ENCODE peak calls at places on chromosomes 16 and 17, in four cellular contexts. L, V, P and E are unnamed samples.

GRCh38 chr17:58786586-58787295 is 31.1 kb downstream of the PPM1E start:
- DNase-seq in V (no peak), P (peak; percentile 87), L (peak; percentile 26), E (no peak)

GRCh38 chr16:86389566-86390328 is 120.6 kb upstream of the FOXF1 start:
- DNase-seq in L (no peak), P (no peak), V (no peak), E (no peak)

GRCh38 chr16:5444181-5444580 is 346.6 kb upstream of the EEF2KMT start:
- DNase-seq in V (no peak), P (no peak), L (no peak), E (no peak)

GRCh38 chr16:4377573-4378146 is 6.0 kb downstream of the VASN start:
- DNase-seq in P (no peak), L (no peak), V (no peak), E (no peak)

GRCh38 chr17:17757391-17757791 is 76.1 kb downstream of the RAI1 start:
- DNase-seq in P (no peak), L (no peak), V (no peak), E (no peak)

GRCh38 chr17:73533127-73533526 is 111.1 kb downstream of the SDK2 start:
- DNase-seq in V (no peak), P (no peak), L (no peak), E (no peak)

GRCh38 chr17:180380-181212 is 854 bp downstream of the DOC2B start:
- DNase-seq in L (no peak), P (no peak), V (no peak), E (no peak)

GRCh38 chr16:50360779-50361178 is 8.0 kb downstream of the BRD7 start:
- DNase-seq in P (no peak), V (no peak), L (no peak), E (no peak)

GRCh38 chr17:66842959-66843358 is 8.0 kb downstream of the CACNG5 start:
- DNase-seq in V (no peak), P (no peak), L (no peak), E (no peak)

GRCh38 chr17:64739316-64740058 is 77.4 kb upstream of the SMURF2 start:
- DNase-seq in L (no peak), P (peak; percentile 84), V (no peak), E (no peak)

GRCh38 chr17:51189628-51190027 is 23.4 kb downstream of the NME2 start:
- DNase-seq in L (no peak), V (no peak), P (peak; percentile 29), E (no peak)

GRCh38 chr16:1812732-1813163 is 13.9 kb downstream of the HAGH start:
- DNase-seq in V (peak; percentile 79), P (peak; percentile 85), L (peak; percentile 80), E (no peak)

GRCh38 chr17:29358421-29358820 is 31.7 kb upstream of the TAOK1 start:
- DNase-seq in V (no peak), L (no peak), P (no peak), E (no peak)

GRCh38 chr16:27636453-27637200 is 86.7 kb downstream of the KATNIP start:
- DNase-seq in L (no peak), V (no peak), P (no peak), E (no peak)

GRCh38 chr16:7016986-7017385 is 315.7 kb upstream of the RBFOX1 start:
- DNase-seq in L (no peak), V (no peak), P (no peak), E (no peak)

GRCh38 chr17:43691317-43691693 is 29.6 kb upstream of the MEOX1 start:
- DNase-seq in L (no peak), P (no peak), V (no peak), E (no peak)

GRCh38 chr17:71071837-71072236 is 902.5 kb downstream of the KCNJ2 start:
- DNase-seq in L (peak; percentile 92), V (no peak), P (peak; percentile 99), E (no peak)

GRCh38 chr17:44496815-44497214 is 6.4 kb downstream of the GPATCH8 start:
- DNase-seq in L (no peak), P (no peak), V (no peak), E (no peak)

GRCh38 chr17:48484850-48485249 is 46.0 kb downstream of the HOXB1 start:
- DNase-seq in L (peak; percentile 45), V (no peak), P (peak; percentile 77), E (no peak)

GRCh38 chr16:38941-39892 is 14.2 kb downstream of the POLR3K start:
- DNase-seq in L (no peak), P (no peak), V (no peak), E (peak; percentile 79)

GRCh38 chr16:50371936-50372595 is 3.3 kb upstream of the BRD7 start:
- DNase-seq in V (peak; percentile 13), P (no peak), L (no peak), E (no peak)

GRCh38 chr17:82838386-82839063 is 1.3 kb downstream of the ZNF750 start:
- DNase-seq in L (no peak), P (peak; percentile 17), V (no peak), E (no peak)

GRCh38 chr17:82837586-82838320 is 2.1 kb downstream of the ZNF750 start:
- DNase-seq in V (no peak), L (no peak), P (no peak), E (no peak)

GRCh38 chr17:82835122-82835521 is 4.7 kb downstream of the ZNF750 start:
- DNase-seq in P (no peak), L (no peak), V (no peak), E (no peak)

GRCh38 chr17:82835766-82836512 is 3.9 kb downstream of the ZNF750 start:
- DNase-seq in V (no peak), L (no peak), P (no peak), E (no peak)

GRCh38 chr17:82836823-82837357 is 2.9 kb downstream of the ZNF750 start:
- DNase-seq in L (no peak), P (no peak), V (no peak), E (no peak)
- TF ChIP-seq ELK1 in L (no peak), P (no peak), V (no peak), E (no peak)

GRCh38 chr17:56230660-56231059 is 77.4 kb downstream of the ANKFN1 start:
- DNase-seq in P (no peak), L (no peak), V (no peak), E (no peak)

GRCh38 chr17:56231693-56232092 is 78.4 kb downstream of the ANKFN1 start:
- DNase-seq in V (no peak), L (no peak), P (no peak), E (no peak)
- TF ChIP-seq CTCF in V (no peak), L (no peak), P (no peak), E (no peak)

GRCh38 chr16:59878999-59879398 is 1144.9 kb upstream of the GOT2 start:
- DNase-seq in P (no peak), L (peak; percentile 53), V (no peak), E (no peak)
- TF ChIP-seq ELK1 in P (no peak), L (no peak), V (no peak), E (no peak)

GRCh38 chr17:62650587-62650986 is 23.1 kb downstream of the MRC2 start:
- DNase-seq in L (no peak), V (no peak), P (no peak), E (no peak)

GRCh38 chr17:62656446-62656845 is 29.0 kb downstream of the MRC2 start:
- DNase-seq in P (no peak), L (no peak), V (no peak), E (no peak)

GRCh38 chr17:62652251-62653001 is 25.0 kb downstream of the MRC2 start:
- DNase-seq in L (no peak), P (peak; percentile 75), V (no peak), E (no peak)

GRCh38 chr17:62653831-62654829 is 26.7 kb downstream of the MRC2 start:
- DNase-seq in P (peak; percentile 38), L (no peak), V (peak; percentile 41), E (no peak)

DNA sequence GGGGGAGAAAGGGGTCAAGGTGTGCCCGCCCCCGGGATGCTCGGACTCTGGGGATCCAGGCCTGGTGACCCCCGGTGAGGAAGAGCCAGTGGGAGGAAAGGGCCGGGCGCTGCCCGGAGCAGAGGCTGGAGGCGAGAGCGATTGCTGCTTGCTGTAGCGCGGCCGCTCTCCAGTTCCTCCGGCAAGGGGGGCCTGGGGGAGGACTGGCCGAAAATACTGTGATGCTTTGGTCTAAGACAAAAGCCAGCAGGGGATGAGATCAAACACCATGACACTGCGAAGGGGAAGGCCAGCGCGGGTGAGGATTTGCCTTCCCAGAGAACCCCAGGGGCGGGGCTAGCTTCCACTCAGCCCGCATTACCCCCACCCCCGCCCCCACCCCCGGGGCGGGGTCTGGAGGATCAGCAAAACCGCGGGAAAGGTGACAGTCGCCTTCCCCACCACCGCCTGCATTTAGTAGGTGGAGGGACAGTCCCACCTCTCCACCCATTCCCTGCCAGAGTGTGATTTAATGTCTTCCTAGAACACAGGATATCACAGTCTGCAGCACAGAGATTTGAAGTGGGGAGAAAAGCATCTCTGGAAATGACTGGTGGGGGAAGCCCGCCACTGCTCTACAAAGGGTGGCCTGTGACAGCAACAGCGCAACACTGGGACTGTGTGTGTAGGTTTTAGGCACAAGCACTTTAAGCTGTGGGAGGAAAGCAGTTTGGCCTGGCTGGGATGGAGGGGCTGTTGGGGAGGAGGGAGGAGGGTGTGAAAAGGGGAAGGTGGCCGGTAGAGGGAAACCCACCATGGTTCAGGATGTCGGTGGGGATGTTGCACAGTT is 25.7 kb downstream of the MRC2 start:
- DNase-seq in V (peak; percentile 90), L (peak; percentile 69), P (peak; percentile 31), E (peak; percentile 64)
- TF ChIP-seq CTCF in V (no peak), L (no peak), P (no peak), E (no peak)

GRCh38 chr17:82235775-82236141 is 6.9 kb downstream of the SLC16A3 start:
- DNase-seq in P (no peak), L (no peak), V (no peak), E (no peak)

GRCh38 chr17:82236142-82236971 is 7.5 kb downstream of the SLC16A3 start:
- DNase-seq in L (peak; percentile 79), P (peak; percentile 47), V (peak; percentile 77), E (no peak)

GRCh38 chr17:82238562-82239201 is 9.8 kb downstream of the SLC16A3 start:
- DNase-seq in L (peak; percentile 75), P (peak; percentile 66), V (peak; percentile 85), E (no peak)

GRCh38 chr17:82237746-82238561 is 9.1 kb downstream of the SLC16A3 start:
- DNase-seq in P (no peak), V (no peak), L (no peak), E (no peak)

DNA sequence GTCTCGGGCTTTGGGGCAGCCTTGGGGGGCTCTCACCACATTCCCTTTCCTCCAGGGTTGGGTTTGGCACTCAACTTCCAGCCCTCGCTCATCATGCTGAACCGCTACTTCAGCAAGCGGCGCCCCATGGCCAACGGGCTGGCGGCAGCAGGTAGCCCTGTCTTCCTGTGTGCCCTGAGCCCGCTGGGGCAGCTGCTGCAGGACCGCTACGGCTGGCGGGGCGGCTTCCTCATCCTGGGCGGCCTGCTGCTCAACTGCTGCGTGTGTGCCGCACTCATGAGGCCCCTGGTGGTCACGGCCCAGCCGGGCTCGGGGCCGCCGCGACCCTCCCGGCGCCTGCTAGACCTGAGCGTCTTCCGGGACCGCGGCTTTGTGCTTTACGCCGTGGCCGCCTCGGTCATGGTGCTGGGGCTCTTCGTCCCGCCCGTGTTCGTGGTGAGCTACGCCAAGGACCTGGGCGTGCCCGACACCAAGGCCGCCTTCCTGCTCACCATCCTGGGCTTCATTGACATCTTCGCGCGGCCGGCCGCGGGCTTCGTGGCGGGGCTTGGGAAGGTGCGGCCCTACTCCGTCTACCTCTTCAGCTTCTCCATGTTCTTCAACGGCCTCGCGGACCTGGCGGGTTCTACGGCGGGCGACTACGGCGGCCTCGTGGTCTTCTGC is 8.4 kb downstream of the SLC16A3 start:
- DNase-seq in L (no peak), V (no peak), P (no peak), E (no peak)
- TF ChIP-seq ELK1 in L (no peak), V (no peak), P (no peak), E (no peak)

GRCh38 chr16:83847371-83848225 is 39.8 kb downstream of the HSBP1 start:
- DNase-seq in L (no peak), V (no peak), P (no peak), E (no peak)
- TF ChIP-seq CTCF in L (no peak), V (no peak), P (no peak), E (no peak)